ENCODE peak calls at places on chromosomes 1 and 21, in eight cellular contexts. J, S, O, H, Z, U, C and K are unnamed samples.

GRCh38 chr1:26666855-26667254 is 29.0 kb upstream of the ARID1A start:
- DNase-seq in U (no peak), J (no peak), H (no peak), C (no peak), Z (peak), O (no peak), S (no peak), K (no peak)

GRCh38 chr1:17420361-17420760 is 19.1 kb downstream of the RCC2 start:
- DNase-seq in C (no peak), O (no peak), U (no peak), H (no peak), S (no peak), J (no peak), Z (no peak), K (no peak)

GRCh38 chr1:24416666-24417391 is 1.2 kb downstream of the NIPAL3 start:
- DNase-seq in S (no peak), O (no peak), H (no peak), C (peak), U (peak), Z (no peak), J (peak), K (peak)

GRCh38 chr1:181485276-181486097 is 2.2 kb downstream of the CACNA1E start:
- DNase-seq in H (no peak), S (no peak), C (peak), J (no peak), U (no peak), Z (no peak), O (peak), K (peak)

GRCh38 chr1:85705940-85706339 is 2.3 kb downstream of the ZNHIT6 start:
- DNase-seq in S (no peak), C (no peak), H (no peak), Z (no peak), J (no peak), U (no peak), O (no peak), K (no peak)

GRCh38 chr1:109399326-109399957 is 1.7 kb upstream of the SORT1 start:
- DNase-seq in Z (peak), C (no peak), H (peak), S (no peak), J (peak), O (peak), U (peak), K (peak)

GRCh38 chr1:110281363-110282290 is 57.5 kb upstream of the RBM15 start:
- DNase-seq in J (no peak), C (no peak), U (peak), H (no peak), O (no peak), Z (no peak), S (no peak), K (no peak)

GRCh38 chr1:151259351-151259750 is 4.8 kb downstream of the PSMD4 start:
- DNase-seq in U (no peak), C (no peak), Z (no peak), S (no peak), H (no peak), J (no peak), O (no peak), K (no peak)

GRCh38 chr1:9242338-9242969 is 7.9 kb downstream of the H6PD start:
- DNase-seq in J (no peak), C (no peak), Z (no peak), H (peak), S (peak), O (no peak), U (peak), K (no peak)

GRCh38 chr1:77905603-77906002 is 17.2 kb downstream of the NEXN start:
- DNase-seq in J (no peak), H (no peak), C (no peak), S (no peak), O (no peak), U (no peak), Z (no peak), K (no peak)

GRCh38 chr1:23528245-23528978 is 2.6 kb downstream of the E2F2 start:
- DNase-seq in C (peak), U (peak), J (peak), S (peak), O (no peak), H (peak), Z (peak), K (peak)

GRCh38 chr1:227793079-227793947 is 22.2 kb upstream of the PRSS38 start:
- DNase-seq in O (no peak), U (no peak), Z (no peak), S (peak), C (no peak), J (peak), H (no peak), K (peak)

GRCh38 chr1:91712981-91713841 is 172.7 kb downstream of the TGFBR3 start:
- DNase-seq in U (peak), J (peak), S (no peak), O (no peak), C (peak), H (peak), Z (no peak), K (peak)

GRCh38 chr1:22553991-22554522 is 9.2 kb upstream of the EPHA8 start:
- DNase-seq in S (no peak), J (no peak), U (no peak), H (no peak), Z (no peak), O (no peak), C (no peak), K (no peak)

GRCh38 chr1:6360517-6360916 is 33.0 kb downstream of the ACOT7 start:
- DNase-seq in Z (no peak), C (no peak), J (no peak), H (no peak), U (no peak), O (no peak), S (no peak), K (no peak)

GRCh38 chr1:32817159-32817814 is at the start of the genes S100PBP and YARS1:
- DNase-seq in Z (peak), J (peak), O (peak), S (peak), C (peak), U (peak), H (peak), K (peak)

GRCh38 chr1:211501671-211502413 is 9.9 kb upstream of the RD3 start:
- DNase-seq in O (no peak), C (no peak), J (no peak), U (no peak), S (no peak), Z (no peak), H (no peak), K (no peak)

GRCh38 chr21:24716306-24716918 is 890.9 kb downstream of the MRPL39 start:
- DNase-seq in S (no peak), Z (no peak), J (no peak), H (no peak), O (no peak), C (no peak), U (no peak), K (no peak)

GRCh38 chr1:53121319-53122172 is 20.9 kb downstream of the SLC1A7 start:
- DNase-seq in Z (no peak), J (no peak), H (peak), O (no peak), U (peak), C (no peak), S (no peak), K (no peak)

GRCh38 chr1:192732787-192733186 is 76.1 kb upstream of the RGS2 start:
- DNase-seq in S (no peak), C (peak), H (no peak), J (no peak), Z (no peak), O (no peak), U (no peak), K (no peak)

GRCh38 chr1:52179073-52179472 is 37.2 kb downstream of the ZFYVE9 start:
- DNase-seq in Z (no peak), H (no peak), O (no peak), J (no peak), U (no peak), C (peak), S (no peak), K (peak)

GRCh38 chr1:52444465-52444864 is 40.1 kb downstream of the PRPF38A start:
- DNase-seq in Z (no peak), H (no peak), C (no peak), S (no peak), U (no peak), O (no peak), J (no peak), K (no peak)

GRCh38 chr1:56788102-56788501 is 31.1 kb downstream of the FYB2 start:
- DNase-seq in Z (no peak), H (no peak), U (no peak), S (no peak), J (no peak), C (no peak), O (no peak), K (no peak)

GRCh38 chr1:103489881-103490280 is 35.6 kb upstream of the RNPC3 start:
- DNase-seq in S (no peak), H (no peak), O (no peak), C (no peak), J (no peak), U (peak), Z (peak), K (no peak)

GRCh38 chr1:14841456-14841855 is 243.0 kb downstream of the KAZN start:
- DNase-seq in C (no peak), O (no peak), U (no peak), Z (no peak), J (no peak), H (no peak), S (no peak), K (no peak)

GRCh38 chr1:118821801-118822200 is 166.3 kb downstream of the TBX15 start:
- DNase-seq in H (no peak), C (no peak), J (no peak), Z (no peak), U (peak), O (no peak), S (no peak), K (no peak)

GRCh38 chr1:8745749-8746390 is 71.6 kb downstream of the RERE start:
- DNase-seq in U (no peak), Z (no peak), H (no peak), C (no peak), O (no peak), J (no peak), S (no peak), K (no peak)

GRCh38 chr1:197063212-197063611 is 3.8 kb downstream of the F13B start:
- DNase-seq in O (no peak), U (no peak), S (no peak), Z (no peak), C (no peak), H (no peak), J (no peak), K (no peak)

GRCh38 chr1:44819594-44820327 is 11.4 kb downstream of the BTBD19 start:
- DNase-seq in J (peak), H (peak), Z (peak), O (peak), S (peak), C (peak), U (peak), K (peak)

GRCh38 chr1:206757524-206758266 is 12.9 kb upstream of the IL19 start:
- DNase-seq in U (no peak), H (no peak), S (no peak), O (no peak), C (no peak), J (no peak), Z (no peak), K (no peak)

GRCh38 chr1:3279182-3279470 is 175.3 kb upstream of the ARHGEF16 start:
- DNase-seq in Z (no peak), J (no peak), U (no peak), O (no peak), H (no peak), C (no peak), S (no peak), K (no peak)
- TF ChIP-seq CTCF in Z (no peak), J (no peak), U (no peak), O (no peak), H (no peak), C (no peak), S (no peak), K (no peak)

GRCh38 chr1:179770887-179771502 is 27.9 kb downstream of the FAM163A start:
- DNase-seq in S (no peak), C (no peak), Z (no peak), U (no peak), H (no peak), O (no peak), J (no peak), K (no peak)
- TF ChIP-seq CTCF in S (no peak), C (no peak), Z (no peak), U (no peak), H (no peak), O (no peak), J (no peak), K (no peak)

GRCh38 chr1:37606481-37607263 is 10.9 kb upstream of the GNL2 start:
- DNase-seq in O (no peak), C (no peak), H (no peak), J (no peak), U (peak), S (no peak), Z (no peak), K (no peak)

GRCh38 chr1:37602750-37603694 is 7.3 kb upstream of the GNL2 start:
- DNase-seq in U (peak), J (peak), O (peak), H (no peak), S (no peak), Z (no peak), C (no peak), K (peak)

GRCh38 chr1:37605061-37605650 is 9.4 kb upstream of the GNL2 start:
- DNase-seq in J (no peak), H (no peak), U (no peak), C (no peak), O (no peak), Z (no peak), S (no peak), K (no peak)

GRCh38 chr1:37609002-37609401 is 13.3 kb upstream of the GNL2 start:
- DNase-seq in C (no peak), Z (no peak), O (no peak), H (no peak), U (no peak), S (no peak), J (no peak), K (no peak)

DNA sequence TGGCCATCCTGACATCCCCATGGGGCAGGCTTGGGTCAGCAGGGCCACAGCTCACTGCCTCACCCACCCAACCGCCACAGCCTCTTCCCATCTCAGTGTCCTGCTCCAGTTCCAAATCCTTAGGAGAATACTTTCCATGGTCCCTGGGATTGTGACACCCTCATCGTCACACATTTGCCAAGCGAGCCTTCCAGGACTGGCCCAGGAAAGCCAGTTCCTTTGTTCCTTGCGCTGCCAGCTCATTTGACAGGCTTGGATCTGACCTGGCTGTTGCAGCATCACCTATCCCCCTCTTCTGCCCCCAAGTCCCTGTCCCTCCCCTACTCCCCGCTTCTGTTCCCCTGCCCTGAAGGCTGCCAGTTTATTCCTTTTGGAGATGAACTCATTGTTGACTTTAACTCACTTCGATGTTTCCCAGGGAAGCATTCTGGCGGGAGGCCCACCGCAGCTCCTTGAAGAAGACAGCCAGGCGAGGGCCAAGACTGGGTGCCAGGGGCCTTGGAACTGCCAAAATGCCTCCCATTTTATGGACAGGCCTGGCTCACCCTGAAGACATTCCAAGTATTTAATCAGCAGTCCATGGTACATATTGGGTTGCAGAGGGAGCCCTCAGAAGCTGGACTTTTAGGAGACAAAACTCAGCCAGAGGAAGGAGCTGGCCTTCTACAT is 10.2 kb upstream of the GNL2 start:
- DNase-seq in S (no peak), C (no peak), U (peak), J (no peak), O (no peak), Z (no peak), H (no peak), K (no peak)
- TF ChIP-seq CTCF in S (no peak), C (no peak), U (no peak), J (no peak), O (no peak), Z (no peak), H (no peak), K (no peak)

DNA sequence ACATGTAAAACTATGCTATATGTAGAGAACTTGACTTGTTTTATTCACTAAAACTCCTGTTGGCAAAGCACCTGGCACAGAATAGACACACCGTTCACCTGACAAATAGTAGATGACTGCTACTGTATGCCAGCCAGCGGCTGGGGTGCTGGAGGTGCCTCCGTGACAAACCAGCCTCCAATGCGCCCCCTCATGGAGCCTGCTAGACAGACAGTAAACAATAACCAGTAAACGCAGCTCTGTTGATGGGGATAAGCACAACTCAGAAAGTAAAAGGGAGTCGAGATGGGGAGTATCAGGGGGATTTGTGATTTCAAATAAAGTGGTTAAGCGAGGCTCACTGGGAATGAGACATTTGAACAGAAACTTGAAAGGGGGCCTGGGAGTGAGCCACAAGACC is 107.2 kb downstream of the PRDM2 start:
- DNase-seq in H (no peak), U (peak), O (peak), C (no peak), S (no peak), Z (no peak), J (no peak), K (peak)
- TF ChIP-seq CTCF in H (no peak), U (peak), O (peak), C (peak), S (no peak), Z (peak), J (peak), K (peak)